ENCODE peak calls at places on chromosomes 5 and 9, in four cellular contexts. Q is IMR-90, E is cardiac muscle cell, B is GM23248. S is an unnamed sample. For H3K9me3, the result is how much of the 10 kb centered on the place peaks cover.

GRCh38 chr5:137142371-137143243 is 356.5 kb downstream of the SPOCK1 start:
- DNase-seq in Q (peak), E (peak), B (peak), S (peak)

GRCh38 chr9:89359636-89360315 is 41.5 kb downstream of the SECISBP2 start:
- DNase-seq in Q (peak), E (no peak), B (peak), S (no peak)

GRCh38 chr9:130196643-130197042 is 24.4 kb downstream of the NCS1 start:
- DNase-seq in Q (peak), E (no peak), B (no peak), S (no peak)

GRCh38 chr5:6675784-6676499 is 37.3 kb upstream of the TENT4A start:
- DNase-seq in Q (no peak), E (no peak), B (no peak), S (no peak)

GRCh38 chr5:88666761-88667186 is 216.2 kb downstream of the MEF2C start:
- DNase-seq in Q (peak), E (no peak), B (peak), S (no peak)

GRCh38 chr9:36218411-36218901 is 27.7 kb downstream of the CLTA start:
- DNase-seq in Q (no peak), E (no peak), B (no peak), S (no peak)

GRCh38 chr5:13930721-13931246 is 13.7 kb downstream of the DNAH5 start:
- DNase-seq in Q (no peak), E (no peak), B (no peak), S (no peak)

GRCh38 chr9:94097788-94098413 is 13.6 kb downstream of the PTPDC1 start:
- DNase-seq in Q (peak), E (peak), B (peak), S (peak)

GRCh38 chr9:84153885-84154284 is 173.3 kb downstream of the RMI1 start:
- DNase-seq in Q (peak), E (peak), B (peak), S (no peak)

GRCh38 chr5:149611327-149611726 is 30.0 kb downstream of the ARHGEF37 start:
- DNase-seq in Q (peak), E (peak), B (peak), S (peak)

GRCh38 chr5:23649594-23649993 is 142.2 kb downstream of the PRDM9 start:
- DNase-seq in Q (no peak), E (no peak), B (no peak), S (no peak)

GRCh38 chr5:55935371-55935770 is 59.4 kb downstream of the IL6ST start:
- DNase-seq in Q (no peak), E (no peak), B (no peak), S (no peak)

GRCh38 chr9:136218673-136219072 is 13.7 kb upstream of the LHX3 start:
- DNase-seq in Q (no peak), E (no peak), B (no peak), S (no peak)

GRCh38 chr5:95644351-95645042 is 2.1 kb upstream of the RFESD start:
- DNase-seq in Q (peak), E (peak), B (peak), S (peak)

GRCh38 chr5:148828461-148829247 is 2.2 kb downstream of the ADRB2 start:
- DNase-seq in Q (peak), E (no peak), B (peak), S (peak)

GRCh38 chr5:174596429-174596828 is 128.0 kb upstream of the MSX2 start:
- DNase-seq in Q (peak), E (no peak), B (peak), S (no peak)

GRCh38 chr9:95092321-95093072 is 225.0 kb downstream of the FANCC start:
- DNase-seq in Q (peak), E (peak), B (peak), S (peak)

GRCh38 chr9:69499401-69499800 is 172.8 kb downstream of the APBA1 start:
- DNase-seq in Q (no peak), E (no peak), B (no peak), S (no peak)

GRCh38 chr9:5851445-5851844 is 18.5 kb upstream of the ERMP1 start:
- DNase-seq in Q (peak), E (peak), B (peak), S (no peak)

GRCh38 chr5:52705720-52706119 is 82.0 kb upstream of the ITGA1 start:
- DNase-seq in Q (no peak), E (no peak), B (peak), S (no peak)

GRCh38 chr9:119967867-119968535 is 598.8 kb upstream of the BRINP1 start:
- DNase-seq in Q (no peak), E (no peak), B (no peak), S (no peak)

GRCh38 chr5:102226321-102226720 is 69.8 kb downstream of the SLCO4C1 start:
- DNase-seq in Q (no peak), E (no peak), B (no peak), S (no peak)

GRCh38 chr5:95327211-95327610 is 42.3 kb upstream of the MCTP1 start:
- DNase-seq in Q (no peak), E (no peak), B (no peak), S (no peak)

GRCh38 chr9:5493597-5494511 is 16.5 kb upstream of the PDCD1LG2 start:
- DNase-seq in Q (peak), E (peak), B (peak), S (no peak)

GRCh38 chr9:74331607-74332006 is 165.5 kb upstream of the RORB start:
- DNase-seq in Q (no peak), E (no peak), B (no peak), S (no peak)

GRCh38 chr9:4386819-4387218 is 87.0 kb upstream of the GLIS3 start:
- DNase-seq in Q (no peak), E (no peak), B (peak), S (no peak)

GRCh38 chr5:135235551-135236100 is 163.4 kb downstream of the MACROH2A1 start:
- DNase-seq in Q (no peak), E (no peak), B (no peak), S (peak)

GRCh38 chr5:82446765-82447164 is 168.6 kb upstream of the RPS23 start:
- DNase-seq in Q (no peak), E (no peak), B (no peak), S (no peak)

GRCh38 chr5:37804401-37804800 is 35.4 kb downstream of the GDNF start:
- DNase-seq in Q (no peak), E (no peak), B (no peak), S (no peak)

GRCh38 chr5:34474573-34475021 is 181.5 kb upstream of the RAI14 start:
- DNase-seq in Q (peak), E (peak), B (peak), S (no peak)

GRCh38 chr5:29780401-29780800 is 1413.1 kb upstream of the CDH6 start:
- DNase-seq in Q (no peak), E (no peak), B (no peak), S (no peak)

GRCh38 chr9:71446499-71447411 is 321.6 kb downstream of the CEMIP2 start:
- DNase-seq in Q (peak), E (peak), B (peak), S (peak)

GRCh38 chr5:174218162-174218561 is 172.7 kb downstream of the NSG2 start:
- DNase-seq in Q (no peak), E (no peak), B (no peak), S (no peak)

GRCh38 chr5:42507451-42508092 is 84.3 kb downstream of the GHR start:
- DNase-seq in Q (no peak), E (peak), B (no peak), S (no peak)

GRCh38 chr5:124734574-124735168 is 11.8 kb downstream of the ZNF608 start:
- DNase-seq in Q (no peak), E (no peak), B (no peak), S (no peak)

GRCh38 chr5:172097356-172097755 is 90.7 kb downstream of the STK10 start:
- DNase-seq in Q (peak), E (peak), B (no peak), S (no peak)

GRCh38 chr9:117341161-117341560 is 73.7 kb downstream of the ASTN2 start:
- DNase-seq in Q (no peak), E (no peak), B (no peak), S (no peak)

GRCh38 chr9:119968837-119969707 is 599.8 kb upstream of the BRINP1 start:
- DNase-seq in Q (peak), E (peak), B (peak), S (peak)

GRCh38 chr9:131545003-131545785 is at the start of gene PRRT1B:
- DNase-seq in Q (no peak), E (no peak), B (peak), S (no peak)

DNA sequence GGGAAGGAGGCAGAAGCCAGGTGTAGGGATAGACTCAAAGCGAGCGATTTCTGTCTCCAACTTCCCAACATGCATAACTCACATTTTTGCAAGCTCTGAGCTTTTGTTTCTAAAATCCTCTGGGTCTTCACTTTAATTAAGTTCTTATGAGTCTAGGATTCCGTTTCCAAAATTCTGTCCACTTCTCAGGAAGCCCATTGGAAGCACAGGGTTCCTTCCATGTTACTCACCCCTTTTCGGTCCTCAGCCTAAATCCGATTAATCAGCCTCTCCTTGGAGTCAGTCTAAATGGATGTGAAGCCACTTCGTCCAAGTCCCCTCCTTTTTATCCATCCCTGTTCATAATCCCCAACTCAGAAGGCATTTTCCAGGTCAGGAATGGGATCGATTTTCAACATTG is 1.4 kb downstream of the GPX3 start:
- DNase-seq in Q (no peak), E (no peak), B (no peak), S (no peak)
- H3K4me3 ChIP-seq in Q (no peak), E (no peak), B (no peak), S (no peak)

GRCh38 chr9:107215381-107215780 is 67.7 kb upstream of the RAD23B start:
- DNase-seq in Q (peak), E (peak), B (peak), S (no peak)
- H3K27ac ChIP-seq in Q (no peak), E (no peak), B (no peak), S (peak)

GRCh38 chr5:28400076-28400475 is 1361.7 kb upstream of the CDH9 start:
- DNase-seq in Q (no peak), E (no peak), B (no peak), S (no peak)
- H3K9me3 ChIP-seq in Q (under half), E (under half), B (under half), S (under half)

GRCh38 chr9:87445646-87446045 is 52.0 kb upstream of the DAPK1 start:
- DNase-seq in Q (peak), E (peak), B (peak), S (no peak)
- H3K4me3 ChIP-seq in Q (peak), E (no peak), B (no peak), S (no peak)

GRCh38 chr9:91905958-91906585 is 44.0 kb downstream of the ROR2 start:
- DNase-seq in Q (no peak), E (no peak), B (no peak), S (no peak)
- H3K27ac ChIP-seq in Q (no peak), E (no peak), B (no peak), S (no peak)

GRCh38 chr5:50292735-50293394 is 148.2 kb downstream of the EMB start:
- DNase-seq in Q (no peak), E (no peak), B (no peak), S (no peak)
- H3K9me3 ChIP-seq in Q (under half), E (under half), B (under half), S (under half)

DNA sequence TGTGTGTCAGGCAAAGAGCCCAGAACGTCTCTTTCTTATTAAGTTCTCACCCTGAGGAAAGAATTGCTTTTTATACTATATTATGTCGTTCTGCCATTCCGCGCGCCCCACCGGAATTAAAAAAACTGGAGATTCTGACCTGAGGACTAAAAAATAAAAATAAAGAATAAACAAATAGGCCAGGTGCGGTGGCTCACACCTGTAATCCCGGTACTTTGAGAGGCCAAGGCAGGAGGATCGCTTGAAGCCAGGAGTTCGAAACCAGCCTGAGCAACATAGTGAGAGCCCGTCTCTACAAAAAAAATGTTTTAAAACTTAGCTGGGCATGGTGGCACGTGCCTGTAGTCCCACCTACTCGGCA is 677 bp upstream of the DYNC2I2 start:
- DNase-seq in Q (no peak), E (no peak), B (no peak), S (no peak)
- H3K4me3 ChIP-seq in Q (no peak), E (peak), B (peak), S (peak)